ENCODE peak calls at places on chromosomes 1 and 21, in six cellular contexts. V is tibial nerve, O is progenitor cell of endocrine pancreas, Y is astrocyte of the cerebellum, N is retinal pigment epithelial cell, T is PC-3. M is an unnamed sample.

GRCh38 chr1:11156441-11156840 is 32.7 kb upstream of the ANGPTL7 start:
- DNase-seq in T (peak), O (no peak), V (no peak), N (no peak), Y (no peak), M (no peak)

GRCh38 chr1:110572751-110573150 is 33.4 kb downstream of the KCNA2 start:
- DNase-seq in T (no peak), V (no peak), O (no peak), N (no peak), Y (no peak), M (no peak)

GRCh38 chr1:214280386-214281029 is 451 bp upstream of the SMYD2 start:
- DNase-seq in O (no peak), Y (no peak), T (peak), V (no peak), N (no peak), M (no peak)

GRCh38 chr1:231376875-231377549 is 38.9 kb downstream of the SPRTN start:
- DNase-seq in O (no peak), T (peak), V (no peak), N (no peak), Y (no peak), M (no peak)

GRCh38 chr21:26385721-26386120 is 187.4 kb downstream of the CYYR1 start:
- DNase-seq in Y (no peak), O (no peak), T (peak), V (no peak), N (no peak), M (no peak)

GRCh38 chr1:193308438-193308837 is 122.0 kb upstream of the B3GALT2 start:
- DNase-seq in Y (no peak), N (no peak), O (no peak), T (no peak), V (no peak), M (no peak)

GRCh38 chr1:31672988-31673387 is 28.3 kb upstream of the PEF1 start:
- DNase-seq in N (no peak), O (no peak), V (no peak), T (no peak), Y (no peak), M (no peak)

GRCh38 chr1:234863596-234863995 is 253.6 kb upstream of the IRF2BP2 start:
- DNase-seq in T (peak), Y (no peak), N (no peak), O (no peak), V (no peak), M (no peak)

GRCh38 chr21:38349111-38349746 is 92.4 kb downstream of the KCNJ15 start:
- DNase-seq in O (no peak), Y (peak), V (no peak), N (no peak), T (no peak), M (no peak)

GRCh38 chr21:44949161-44950015 is 9.6 kb downstream of the SLX9 start:
- DNase-seq in V (peak), Y (peak), T (peak), O (peak), N (no peak), M (peak)

GRCh38 chr21:17390575-17390974 is 122.3 kb upstream of the CXADR start:
- DNase-seq in N (no peak), T (peak), V (no peak), Y (no peak), O (no peak), M (no peak)

GRCh38 chr1:9766759-9767442 is 56.9 kb downstream of the CLSTN1 start:
- DNase-seq in V (no peak), N (peak), O (no peak), Y (peak), T (peak), M (no peak)

GRCh38 chr1:61389926-61390845 is 307.8 kb downstream of the NFIA start:
- DNase-seq in T (peak), Y (no peak), V (no peak), N (no peak), O (no peak), M (no peak)

GRCh38 chr1:42745851-42746250 is 5.8 kb upstream of the CLDN19 start:
- DNase-seq in T (no peak), N (peak), Y (no peak), V (peak), O (no peak), M (no peak)

GRCh38 chr1:223731076-223731770 is 18.9 kb downstream of the CAPN2 start:
- DNase-seq in T (peak), O (no peak), V (peak), Y (no peak), N (peak), M (no peak)

GRCh38 chr21:23016617-23017016 is 2018.4 kb downstream of the NCAM2 start:
- DNase-seq in Y (no peak), V (no peak), N (peak), T (peak), O (no peak), M (peak)

GRCh38 chr1:23423415-23424170 is 955 bp downstream of the TCEA3 start:
- DNase-seq in T (peak), N (no peak), V (no peak), Y (no peak), O (peak), M (peak)

GRCh38 chr1:25804244-25804963 is 4.4 kb downstream of the SELENON start:
- DNase-seq in T (no peak), Y (no peak), V (no peak), O (no peak), N (no peak), M (no peak)

GRCh38 chr1:178037510-178038253 is 56.2 kb upstream of the RASAL2 start:
- DNase-seq in O (peak), Y (no peak), T (peak), V (peak), N (no peak), M (peak)

GRCh38 chr1:219575563-219575962 is 37.3 kb downstream of the ZC3H11B start:
- DNase-seq in T (no peak), V (no peak), O (no peak), N (no peak), Y (no peak), M (no peak)

GRCh38 chr1:3021233-3021671 is at the start of gene ACTRT2:
- DNase-seq in N (no peak), Y (no peak), V (no peak), T (no peak), O (no peak), M (no peak)

GRCh38 chr1:10353693-10354092 is 45.2 kb upstream of the PGD start:
- DNase-seq in O (no peak), T (no peak), N (no peak), V (no peak), Y (no peak), M (no peak)

GRCh38 chr1:204576422-204576821 is 60.2 kb downstream of the MDM4 start:
- DNase-seq in V (no peak), T (no peak), O (no peak), Y (no peak), N (no peak), M (no peak)

GRCh38 chr1:173258484-173259264 is 51.5 kb upstream of the TNFSF4 start:
- DNase-seq in N (no peak), O (no peak), T (no peak), V (no peak), Y (no peak), M (no peak)

GRCh38 chr1:20521960-20522861 is 14.3 kb upstream of the MUL1 start:
- DNase-seq in N (peak), T (peak), Y (peak), V (peak), O (peak), M (peak)

GRCh38 chr1:2103901-2104590 is 53.8 kb downstream of the PRKCZ start:
- DNase-seq in Y (no peak), O (no peak), T (no peak), N (no peak), V (no peak), M (no peak)

GRCh38 chr1:3711780-3712451 is 40.3 kb upstream of the CCDC27 start:
- DNase-seq in O (no peak), T (no peak), V (no peak), N (no peak), Y (no peak), M (no peak)

GRCh38 chr1:160664573-160665051 is 17.8 kb upstream of the SLAMF1 start:
- DNase-seq in O (no peak), T (no peak), N (no peak), Y (no peak), V (no peak), M (no peak)

GRCh38 chr1:145747398-145748247 is 28.3 kb downstream of the CD160 start:
- DNase-seq in N (no peak), O (no peak), T (no peak), Y (no peak), V (no peak), M (no peak)

GRCh38 chr1:64010316-64010715 is 193.1 kb upstream of the UBE2U start:
- DNase-seq in Y (no peak), N (no peak), V (no peak), O (no peak), T (peak), M (no peak)

DNA sequence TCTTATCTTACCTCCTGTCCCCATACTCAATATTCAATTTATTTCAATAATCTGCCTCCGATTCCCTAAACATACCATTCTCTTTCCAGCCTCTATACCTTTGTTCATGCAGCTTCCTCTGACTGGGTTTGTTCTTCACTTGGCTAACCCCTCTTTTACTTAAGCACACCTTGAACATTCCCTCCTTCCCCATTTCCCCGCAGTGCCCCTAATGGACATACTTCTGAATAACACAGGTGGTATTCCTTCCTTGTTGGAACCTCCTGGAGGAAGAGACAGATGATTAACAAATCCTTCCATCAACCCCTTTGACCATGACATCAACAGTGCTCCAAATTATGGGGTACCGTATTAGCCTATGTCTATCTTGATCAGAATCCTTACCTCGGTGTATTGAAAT is 190.0 kb upstream of the UBE2U start:
- DNase-seq in Y (no peak), T (no peak), O (no peak), V (no peak), N (no peak), M (no peak)
- TF ChIP-seq CTCF in Y (no peak), T (no peak), O (no peak), V (no peak), N (no peak), M (no peak)

GRCh38 chr1:184376359-184376758 is 10.5 kb upstream of the C1orf21 start:
- DNase-seq in O (no peak), Y (no peak), V (no peak), T (no peak), N (no peak), M (no peak)

GRCh38 chr1:184385863-184386262 is 966 bp upstream of the C1orf21 start:
- DNase-seq in V (no peak), Y (no peak), N (no peak), O (no peak), T (no peak), M (peak)

GRCh38 chr1:184383772-184384323 is 3.0 kb upstream of the C1orf21 start:
- DNase-seq in Y (no peak), O (no peak), N (no peak), V (no peak), T (no peak), M (no peak)

GRCh38 chr1:184379111-184379752 is 7.6 kb upstream of the C1orf21 start:
- DNase-seq in Y (no peak), O (no peak), N (no peak), T (peak), V (no peak), M (no peak)

GRCh38 chr1:184380468-184380867 is 6.4 kb upstream of the C1orf21 start:
- DNase-seq in N (no peak), T (no peak), V (no peak), Y (no peak), O (no peak), M (no peak)
- TF ChIP-seq CTCF in N (no peak), T (no peak), V (no peak), Y (no peak), O (no peak), M (no peak)

GRCh38 chr21:41611966-41612606 is 104.1 kb upstream of the TMPRSS2 start:
- DNase-seq in O (no peak), T (peak), Y (no peak), N (no peak), V (no peak), M (no peak)
- TF ChIP-seq CTCF in O (no peak), T (peak), Y (peak), N (peak), V (no peak), M (no peak)

GRCh38 chr1:200918006-200918405 is 23.3 kb downstream of the INAVA start:
- DNase-seq in Y (no peak), O (no peak), T (no peak), V (no peak), N (no peak), M (no peak)

GRCh38 chr1:200917291-200917817 is 22.7 kb downstream of the INAVA start:
- DNase-seq in V (no peak), T (peak), O (no peak), Y (no peak), N (no peak), M (no peak)

GRCh38 chr1:200916681-200917080 is 22.0 kb downstream of the INAVA start:
- DNase-seq in N (no peak), O (no peak), Y (no peak), V (no peak), T (no peak), M (no peak)

GRCh38 chr1:200919386-200919785 is 24.7 kb downstream of the INAVA start:
- DNase-seq in N (no peak), O (no peak), Y (no peak), T (no peak), V (no peak), M (no peak)

GRCh38 chr1:200916152-200916551 is 21.5 kb downstream of the INAVA start:
- DNase-seq in O (no peak), T (no peak), V (no peak), N (no peak), Y (no peak), M (peak)
- TF ChIP-seq CTCF in O (peak), T (peak), V (no peak), N (peak), Y (no peak), M (peak)

GRCh38 chr21:32094792-32095191 is 184.1 kb downstream of the MIS18A start:
- DNase-seq in V (no peak), T (peak), N (no peak), O (no peak), Y (no peak), M (no peak)

GRCh38 chr21:32101206-32101763 is 177.6 kb downstream of the MIS18A start:
- DNase-seq in T (no peak), V (no peak), N (no peak), O (no peak), Y (no peak), M (no peak)

GRCh38 chr21:32099812-32100416 is 178.9 kb downstream of the MIS18A start:
- DNase-seq in V (no peak), N (no peak), O (no peak), Y (no peak), T (no peak), M (no peak)

GRCh38 chr21:32093758-32094463 is 184.9 kb downstream of the MIS18A start:
- DNase-seq in Y (no peak), O (no peak), T (no peak), N (no peak), V (no peak), M (no peak)

GRCh38 chr21:32096411-32096810 is 182.4 kb downstream of the MIS18A start:
- DNase-seq in N (no peak), V (no peak), O (no peak), Y (no peak), T (peak), M (peak)
- TF ChIP-seq CTCF in N (peak), V (peak), O (peak), Y (peak), T (peak), M (peak)

DNA sequence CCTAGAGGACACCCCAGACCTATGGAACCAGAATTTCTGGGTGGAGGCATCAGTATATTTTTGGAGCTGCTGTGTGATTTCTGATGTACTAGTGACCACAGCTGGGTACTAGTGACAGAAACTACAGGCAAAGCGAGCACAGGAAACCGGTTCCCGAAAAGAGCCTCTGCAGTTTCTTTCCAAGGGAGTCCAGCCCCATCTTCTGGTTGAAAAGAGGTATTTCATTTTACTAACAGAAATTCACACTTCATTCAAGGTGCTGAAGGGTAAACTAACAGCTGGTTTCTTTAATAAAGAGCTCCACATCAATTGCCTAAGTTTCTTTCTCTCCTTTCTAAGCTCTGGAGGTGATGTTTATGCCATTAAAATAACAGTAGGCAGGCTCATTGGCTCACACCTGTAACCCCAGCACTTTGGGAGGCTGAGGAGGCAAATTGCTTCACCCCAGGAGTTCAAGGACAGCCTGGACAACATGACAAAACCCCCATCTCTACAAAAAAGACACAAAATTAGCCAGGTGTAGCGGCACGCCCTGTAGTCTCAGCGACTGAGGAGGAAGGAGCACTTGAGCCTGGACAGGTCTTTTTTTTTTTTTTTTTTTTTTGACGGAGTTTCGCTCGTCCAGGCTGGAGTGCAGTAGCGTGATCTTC is 22.0 kb downstream of the THAP3 start:
- DNase-seq in N (no peak), T (peak), O (no peak), Y (peak), V (no peak), M (no peak)
- TF ChIP-seq CTCF in N (peak), T (peak), O (peak), Y (peak), V (peak), M (peak)

DNA sequence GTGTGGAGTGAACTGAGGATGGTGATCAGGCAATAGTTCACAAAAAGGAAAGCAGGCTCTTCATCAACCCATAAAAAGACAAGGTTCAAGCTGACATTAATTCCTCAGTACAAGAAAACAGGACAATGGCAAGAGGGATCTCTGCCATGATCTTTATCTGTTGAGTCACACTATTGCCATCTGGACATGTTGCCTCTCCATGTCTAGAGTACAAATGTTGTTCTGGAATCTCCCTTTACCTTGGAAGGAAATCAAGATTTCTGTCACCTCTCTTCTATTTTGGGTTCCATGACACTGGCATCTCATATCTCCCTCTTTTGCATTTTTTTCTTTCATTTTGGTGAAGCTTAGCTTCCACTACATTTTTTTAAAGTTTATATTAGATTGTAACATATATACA is 329.1 kb downstream of the USP25 start:
- DNase-seq in O (no peak), V (no peak), Y (no peak), T (peak), N (no peak), M (no peak)
- TF ChIP-seq CTCF in O (no peak), V (no peak), Y (no peak), T (no peak), N (no peak), M (no peak)

GRCh38 chr1:225435487-225435886 is 7.6 kb upstream of the LBR start:
- DNase-seq in T (no peak), Y (no peak), V (no peak), O (no peak), N (no peak), M (no peak)

GRCh38 chr1:225441314-225442119 is 13.7 kb upstream of the LBR start:
- DNase-seq in T (no peak), O (no peak), N (no peak), V (no peak), Y (no peak), M (no peak)

GRCh38 chr1:225435957-225436392 is 8.1 kb upstream of the LBR start:
- DNase-seq in O (no peak), V (no peak), T (no peak), N (no peak), Y (no peak), M (no peak)

GRCh38 chr1:225440380-225440957 is 12.6 kb upstream of the LBR start:
- DNase-seq in O (no peak), V (no peak), Y (no peak), N (no peak), T (no peak), M (no peak)

DNA sequence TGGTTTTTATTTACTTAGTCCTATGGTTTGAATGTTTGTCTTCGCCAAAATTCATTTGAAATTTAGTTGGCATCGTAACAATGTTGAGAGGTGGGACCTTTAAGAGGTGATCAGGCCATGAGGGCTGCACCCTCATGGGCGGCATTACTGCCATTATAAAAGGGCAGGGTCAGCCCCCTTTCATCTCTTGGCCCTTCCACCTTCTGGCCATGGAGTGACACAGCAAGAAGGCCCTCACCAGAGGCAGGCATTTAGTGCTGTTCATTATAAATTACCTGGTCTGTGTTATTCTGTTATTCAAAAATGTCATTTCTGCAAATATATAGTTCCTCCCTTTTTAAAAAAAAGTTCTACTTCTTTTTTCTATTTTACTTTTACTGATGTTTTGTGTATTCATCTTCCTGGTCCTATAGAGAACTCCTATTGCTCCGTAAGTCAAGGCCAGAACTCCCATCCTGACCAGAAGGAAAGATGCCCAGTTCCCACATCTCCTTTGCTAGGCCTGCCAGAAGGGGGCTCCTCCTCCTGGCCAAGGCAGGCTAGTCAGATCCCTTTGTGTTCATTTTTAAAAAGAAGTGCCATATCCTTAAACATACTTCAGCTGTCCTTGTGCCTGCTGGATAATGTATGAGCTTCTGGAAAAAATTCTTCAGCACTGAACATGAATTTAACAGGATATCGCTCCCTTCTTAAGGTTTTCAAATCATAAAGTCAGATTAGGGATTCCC is 10.0 kb upstream of the LBR start:
- DNase-seq in T (peak), Y (no peak), V (no peak), N (no peak), O (no peak), M (no peak)
- TF ChIP-seq CTCF in T (peak), Y (peak), V (peak), N (peak), O (peak), M (no peak)

M was measured in nephron progenitor cell.